ENCODE peak calls at places on chromosomes 2 and 18, in four cellular contexts. One of them, this sample, is unnamed.
A peak's percentile ranks its signal among the peaks of the same experiment; 100 is the strongest.

GRCh38 chr18:48085781-48086487 is 155.5 kb upstream of the SMAD2 start:
- DNase-seq in stimulated activated CD4-positive, alpha-beta T cell treated with anti-CD3 and anti-CD28 coated beads, Interleukin-1b, Interleukin-23, amount 100 ng/mL, for 24 hours: no peak
- DNase-seq in GM03348: no peak
- DNase-seq in GM04504: no peak
- DNase-seq in this sample: no peak

GRCh38 chr2:172448544-172449267 is 21.3 kb downstream of the ITGA6 start:
- DNase-seq in GM04504: no peak
- DNase-seq in stimulated activated CD4-positive, alpha-beta T cell treated with anti-CD3 and anti-CD28 coated beads, Interleukin-1b, Interleukin-23, amount 100 ng/mL, for 24 hours: no peak
- DNase-seq in GM03348: no peak
- DNase-seq in this sample: no peak

GRCh38 chr2:239944706-239945551 is 80.2 kb downstream of the NDUFA10 start:
- DNase-seq in GM04504: no peak
- DNase-seq in stimulated activated CD4-positive, alpha-beta T cell treated with anti-CD3 and anti-CD28 coated beads, Interleukin-1b, Interleukin-23, amount 100 ng/mL, for 24 hours: no peak
- DNase-seq in GM03348: no peak
- DNase-seq in this sample: peak; percentile 38

GRCh38 chr2:129479892-129480291 is 499.6 kb upstream of the RAB6C start:
- DNase-seq in GM04504: no peak
- DNase-seq in GM03348: no peak
- DNase-seq in stimulated activated CD4-positive, alpha-beta T cell treated with anti-CD3 and anti-CD28 coated beads, Interleukin-1b, Interleukin-23, amount 100 ng/mL, for 24 hours: no peak
- DNase-seq in this sample: no peak

GRCh38 chr18:4230450-4231168 is 224.5 kb downstream of the DLGAP1 start:
- DNase-seq in stimulated activated CD4-positive, alpha-beta T cell treated with anti-CD3 and anti-CD28 coated beads, Interleukin-1b, Interleukin-23, amount 100 ng/mL, for 24 hours: no peak
- DNase-seq in GM04504: no peak
- DNase-seq in GM03348: no peak
- DNase-seq in this sample: no peak

GRCh38 chr2:199303814-199304213 is 153.9 kb downstream of the SATB2 start:
- DNase-seq in GM03348: peak; percentile 88
- DNase-seq in GM04504: peak; percentile 98
- DNase-seq in stimulated activated CD4-positive, alpha-beta T cell treated with anti-CD3 and anti-CD28 coated beads, Interleukin-1b, Interleukin-23, amount 100 ng/mL, for 24 hours: no peak
- DNase-seq in this sample: no peak

GRCh38 chr2:148103946-148104345 is 83.1 kb downstream of the MBD5 start:
- DNase-seq in GM03348: no peak
- DNase-seq in GM04504: no peak
- DNase-seq in stimulated activated CD4-positive, alpha-beta T cell treated with anti-CD3 and anti-CD28 coated beads, Interleukin-1b, Interleukin-23, amount 100 ng/mL, for 24 hours: no peak
- DNase-seq in this sample: no peak

GRCh38 chr2:210224660-210225460 is at the start of gene ACADL:
- DNase-seq in stimulated activated CD4-positive, alpha-beta T cell treated with anti-CD3 and anti-CD28 coated beads, Interleukin-1b, Interleukin-23, amount 100 ng/mL, for 24 hours: no peak
- DNase-seq in GM03348: peak; percentile 69
- DNase-seq in GM04504: no peak
- DNase-seq in this sample: peak; percentile 34

GRCh38 chr2:132909427-132909826 is 239.4 kb upstream of the LYPD1 start:
- DNase-seq in GM04504: no peak
- DNase-seq in GM03348: peak; percentile 12
- DNase-seq in stimulated activated CD4-positive, alpha-beta T cell treated with anti-CD3 and anti-CD28 coated beads, Interleukin-1b, Interleukin-23, amount 100 ng/mL, for 24 hours: no peak
- DNase-seq in this sample: no peak

GRCh38 chr2:26925100-26925791 is 45.2 kb upstream of the MAPRE3 start:
- DNase-seq in stimulated activated CD4-positive, alpha-beta T cell treated with anti-CD3 and anti-CD28 coated beads, Interleukin-1b, Interleukin-23, amount 100 ng/mL, for 24 hours: no peak
- DNase-seq in GM04504: no peak
- DNase-seq in GM03348: no peak
- DNase-seq in this sample: no peak

GRCh38 chr2:222959358-222959757 is 92.6 kb upstream of the KCNE4 start:
- DNase-seq in GM04504: peak; percentile 71
- DNase-seq in stimulated activated CD4-positive, alpha-beta T cell treated with anti-CD3 and anti-CD28 coated beads, Interleukin-1b, Interleukin-23, amount 100 ng/mL, for 24 hours: no peak
- DNase-seq in GM03348: peak; percentile 90
- DNase-seq in this sample: no peak

GRCh38 chr2:84643991-84644390 is 127.7 kb downstream of the DNAH6 start:
- DNase-seq in stimulated activated CD4-positive, alpha-beta T cell treated with anti-CD3 and anti-CD28 coated beads, Interleukin-1b, Interleukin-23, amount 100 ng/mL, for 24 hours: no peak
- DNase-seq in GM03348: no peak
- DNase-seq in GM04504: no peak
- DNase-seq in this sample: no peak

GRCh38 chr2:39379643-39380524 is 57.2 kb downstream of the MAP4K3 start:
- DNase-seq in GM04504: peak; percentile 15
- DNase-seq in stimulated activated CD4-positive, alpha-beta T cell treated with anti-CD3 and anti-CD28 coated beads, Interleukin-1b, Interleukin-23, amount 100 ng/mL, for 24 hours: no peak
- DNase-seq in GM03348: peak; percentile 54
- DNase-seq in this sample: no peak

GRCh38 chr2:218325566-218326160 is 31.0 kb upstream of the CATIP start:
- DNase-seq in GM04504: no peak
- DNase-seq in GM03348: no peak
- DNase-seq in stimulated activated CD4-positive, alpha-beta T cell treated with anti-CD3 and anti-CD28 coated beads, Interleukin-1b, Interleukin-23, amount 100 ng/mL, for 24 hours: no peak
- DNase-seq in this sample: no peak

GRCh38 chr2:103167599-103167998 is 405.8 kb downstream of the TMEM182 start:
- DNase-seq in stimulated activated CD4-positive, alpha-beta T cell treated with anti-CD3 and anti-CD28 coated beads, Interleukin-1b, Interleukin-23, amount 100 ng/mL, for 24 hours: no peak
- DNase-seq in GM03348: no peak
- DNase-seq in GM04504: no peak
- DNase-seq in this sample: no peak

GRCh38 chr18:3456686-3457069 is 6.7 kb downstream of the TGIF1 start:
- DNase-seq in GM04504: no peak
- DNase-seq in stimulated activated CD4-positive, alpha-beta T cell treated with anti-CD3 and anti-CD28 coated beads, Interleukin-1b, Interleukin-23, amount 100 ng/mL, for 24 hours: no peak
- DNase-seq in GM03348: no peak
- DNase-seq in this sample: no peak

GRCh38 chr2:24658531-24659202 is 134.5 kb downstream of the PTRHD1 start:
- DNase-seq in GM03348: no peak
- DNase-seq in GM04504: no peak
- DNase-seq in stimulated activated CD4-positive, alpha-beta T cell treated with anti-CD3 and anti-CD28 coated beads, Interleukin-1b, Interleukin-23, amount 100 ng/mL, for 24 hours: no peak
- DNase-seq in this sample: no peak